ENCODE peak calls at places on chromosomes 3 and 15, in ten cellular contexts. One of them, this sample, is unnamed.

GRCh38 chr3:127819086-127819485 is 3.2 kb downstream of the MGLL start:
- DNase-seq in tibial artery: no peak
- DNase-seq in thoracic aorta: no peak
- DNase-seq in testis: no peak
- DNase-seq in heart right ventricle: no peak
- DNase-seq in lower lobe of right lung: no peak
- DNase-seq in CD8-positive, alpha-beta T cell: no peak
- DNase-seq in astrocyte: no peak
- DNase-seq in kidney: no peak
- DNase-seq in spleen: no peak
- DNase-seq in this sample: no peak

GRCh38 chr3:35737934-35738706 is 98.8 kb downstream of the ARPP21 start:
- DNase-seq in tibial artery: no peak
- DNase-seq in kidney: no peak
- DNase-seq in heart right ventricle: no peak
- DNase-seq in CD8-positive, alpha-beta T cell: no peak
- DNase-seq in spleen: no peak
- DNase-seq in testis: no peak
- DNase-seq in lower lobe of right lung: no peak
- DNase-seq in astrocyte: no peak
- DNase-seq in thoracic aorta: no peak
- DNase-seq in this sample: no peak

GRCh38 chr3:16300881-16301359 is 35.9 kb downstream of the OXNAD1 start:
- DNase-seq in testis: no peak
- DNase-seq in CD8-positive, alpha-beta T cell: peak; percentile 59
- DNase-seq in lower lobe of right lung: no peak
- DNase-seq in astrocyte: no peak
- DNase-seq in thoracic aorta: no peak
- DNase-seq in tibial artery: no peak
- DNase-seq in spleen: no peak
- DNase-seq in kidney: no peak
- DNase-seq in heart right ventricle: no peak
- DNase-seq in this sample: no peak

GRCh38 chr15:100133001-100133400 is 208.8 kb downstream of the ADAMTS17 start:
- DNase-seq in lower lobe of right lung: no peak
- DNase-seq in kidney: no peak
- DNase-seq in CD8-positive, alpha-beta T cell: no peak
- DNase-seq in tibial artery: no peak
- DNase-seq in testis: no peak
- DNase-seq in spleen: no peak
- DNase-seq in astrocyte: no peak
- DNase-seq in heart right ventricle: no peak
- DNase-seq in thoracic aorta: no peak
- DNase-seq in this sample: no peak

GRCh38 chr3:69848113-69848512 is 108.8 kb downstream of the MITF start:
- DNase-seq in tibial artery: no peak
- DNase-seq in spleen: no peak
- DNase-seq in CD8-positive, alpha-beta T cell: no peak
- DNase-seq in astrocyte: peak; percentile 14
- DNase-seq in lower lobe of right lung: no peak
- DNase-seq in kidney: no peak
- DNase-seq in thoracic aorta: no peak
- DNase-seq in heart right ventricle: no peak
- DNase-seq in testis: no peak
- DNase-seq in this sample: no peak

GRCh38 chr3:177180506-177180905 is 16.8 kb downstream of the TBL1XR1 start:
- DNase-seq in CD8-positive, alpha-beta T cell: no peak
- DNase-seq in astrocyte: no peak
- DNase-seq in tibial artery: no peak
- DNase-seq in spleen: no peak
- DNase-seq in heart right ventricle: no peak
- DNase-seq in testis: no peak
- DNase-seq in kidney: no peak
- DNase-seq in thoracic aorta: no peak
- DNase-seq in lower lobe of right lung: no peak
- DNase-seq in this sample: no peak

GRCh38 chr15:68430471-68431036 is 1.4 kb downstream of the ITGA11 start:
- DNase-seq in astrocyte: no peak
- DNase-seq in spleen: no peak
- DNase-seq in lower lobe of right lung: no peak
- DNase-seq in heart right ventricle: no peak
- DNase-seq in tibial artery: peak; percentile 54
- DNase-seq in CD8-positive, alpha-beta T cell: no peak
- DNase-seq in testis: no peak
- DNase-seq in kidney: no peak
- DNase-seq in thoracic aorta: no peak
- DNase-seq in this sample: no peak

GRCh38 chr3:53721187-53721946 is 124.9 kb downstream of the CHDH start:
- DNase-seq in astrocyte: peak; percentile 16
- DNase-seq in testis: no peak
- DNase-seq in thoracic aorta: no peak
- DNase-seq in lower lobe of right lung: no peak
- DNase-seq in tibial artery: no peak
- DNase-seq in heart right ventricle: no peak
- DNase-seq in kidney: no peak
- DNase-seq in spleen: no peak
- DNase-seq in CD8-positive, alpha-beta T cell: no peak
- DNase-seq in this sample: no peak

GRCh38 chr3:30805695-30806094 is 88.8 kb downstream of the GADL1 start:
- DNase-seq in CD8-positive, alpha-beta T cell: no peak
- DNase-seq in tibial artery: no peak
- DNase-seq in lower lobe of right lung: no peak
- DNase-seq in heart right ventricle: no peak
- DNase-seq in astrocyte: no peak
- DNase-seq in spleen: no peak
- DNase-seq in thoracic aorta: no peak
- DNase-seq in kidney: peak; percentile 30
- DNase-seq in testis: no peak
- DNase-seq in this sample: no peak

GRCh38 chr3:30813734-30814133 is 80.7 kb downstream of the GADL1 start:
- DNase-seq in CD8-positive, alpha-beta T cell: no peak
- DNase-seq in thoracic aorta: no peak
- DNase-seq in lower lobe of right lung: no peak
- DNase-seq in tibial artery: no peak
- DNase-seq in astrocyte: no peak
- DNase-seq in kidney: no peak
- DNase-seq in testis: no peak
- DNase-seq in heart right ventricle: no peak
- DNase-seq in spleen: no peak
- DNase-seq in this sample: no peak

GRCh38 chr3:30804983-30805382 is 89.5 kb downstream of the GADL1 start:
- DNase-seq in tibial artery: no peak
- DNase-seq in kidney: no peak
- DNase-seq in testis: no peak
- DNase-seq in spleen: no peak
- DNase-seq in heart right ventricle: no peak
- DNase-seq in astrocyte: no peak
- DNase-seq in CD8-positive, alpha-beta T cell: no peak
- DNase-seq in lower lobe of right lung: no peak
- DNase-seq in thoracic aorta: no peak
- DNase-seq in this sample: no peak

GRCh38 chr3:30811174-30811795 is 83.2 kb downstream of the GADL1 start:
- DNase-seq in thoracic aorta: no peak
- DNase-seq in CD8-positive, alpha-beta T cell: no peak
- DNase-seq in tibial artery: no peak
- DNase-seq in testis: no peak
- DNase-seq in kidney: no peak
- DNase-seq in lower lobe of right lung: no peak
- DNase-seq in heart right ventricle: no peak
- DNase-seq in astrocyte: no peak
- DNase-seq in spleen: no peak
- DNase-seq in this sample: no peak

GRCh38 chr3:30810617-30811016 is 83.8 kb downstream of the GADL1 start:
- DNase-seq in astrocyte: no peak
- DNase-seq in tibial artery: no peak
- DNase-seq in lower lobe of right lung: no peak
- DNase-seq in CD8-positive, alpha-beta T cell: no peak
- DNase-seq in spleen: no peak
- DNase-seq in kidney: peak; percentile 66
- DNase-seq in thoracic aorta: no peak
- DNase-seq in heart right ventricle: peak; percentile 40
- DNase-seq in testis: no peak
- DNase-seq in this sample: no peak
- H3K27ac ChIP-seq in astrocyte: no peak overlapping the region
- H3K27ac ChIP-seq in tibial artery: peak overlapping the region; percentile 58
- H3K27ac ChIP-seq in lower lobe of right lung: no peak overlapping the region
- H3K27ac ChIP-seq in CD8-positive, alpha-beta T cell: no peak overlapping the region
- H3K27ac ChIP-seq in spleen: peak overlapping the region; percentile 55
- H3K27ac ChIP-seq in kidney: no peak overlapping the region
- H3K27ac ChIP-seq in thoracic aorta: peak overlapping the region; percentile 77
- H3K27ac ChIP-seq in heart right ventricle: peak overlapping the region; percentile 55
- H3K27ac ChIP-seq in testis: no peak overlapping the region
- H3K27ac ChIP-seq in this sample: no peak overlapping the region

GRCh38 chr3:33273628-33274027 is 3.6 kb upstream of the FBXL2 start:
- DNase-seq in astrocyte: no peak
- DNase-seq in spleen: no peak
- DNase-seq in lower lobe of right lung: no peak
- DNase-seq in thoracic aorta: no peak
- DNase-seq in heart right ventricle: no peak
- DNase-seq in CD8-positive, alpha-beta T cell: no peak
- DNase-seq in testis: no peak
- DNase-seq in tibial artery: no peak
- DNase-seq in kidney: no peak
- DNase-seq in this sample: no peak

GRCh38 chr3:33271324-33271723 is 5.9 kb upstream of the FBXL2 start:
- DNase-seq in thoracic aorta: no peak
- DNase-seq in heart right ventricle: no peak
- DNase-seq in astrocyte: no peak
- DNase-seq in CD8-positive, alpha-beta T cell: no peak
- DNase-seq in lower lobe of right lung: no peak
- DNase-seq in spleen: no peak
- DNase-seq in tibial artery: no peak
- DNase-seq in kidney: no peak
- DNase-seq in testis: no peak
- DNase-seq in this sample: no peak

GRCh38 chr3:33269385-33269784 is 7.9 kb upstream of the FBXL2 start:
- DNase-seq in tibial artery: no peak
- DNase-seq in spleen: no peak
- DNase-seq in CD8-positive, alpha-beta T cell: no peak
- DNase-seq in thoracic aorta: no peak
- DNase-seq in kidney: no peak
- DNase-seq in heart right ventricle: no peak
- DNase-seq in testis: no peak
- DNase-seq in astrocyte: no peak
- DNase-seq in lower lobe of right lung: no peak
- DNase-seq in this sample: no peak
- H3K4me1 ChIP-seq in tibial artery: no peaks in the 10 kb centered on the region
- H3K4me1 ChIP-seq in spleen: no peaks in the 10 kb centered on the region
- H3K4me1 ChIP-seq in CD8-positive, alpha-beta T cell: no peaks in the 10 kb centered on the region
- H3K4me1 ChIP-seq in thoracic aorta: no peaks in the 10 kb centered on the region
- H3K4me1 ChIP-seq in kidney: no peaks in the 10 kb centered on the region
- H3K4me1 ChIP-seq in heart right ventricle: no peaks in the 10 kb centered on the region
- H3K4me1 ChIP-seq in testis: no peaks in the 10 kb centered on the region
- H3K4me1 ChIP-seq in astrocyte: no peaks in the 10 kb centered on the region
- H3K4me1 ChIP-seq in lower lobe of right lung: no peaks in the 10 kb centered on the region
- H3K4me1 ChIP-seq in this sample: no peaks in the 10 kb centered on the region

DNA sequence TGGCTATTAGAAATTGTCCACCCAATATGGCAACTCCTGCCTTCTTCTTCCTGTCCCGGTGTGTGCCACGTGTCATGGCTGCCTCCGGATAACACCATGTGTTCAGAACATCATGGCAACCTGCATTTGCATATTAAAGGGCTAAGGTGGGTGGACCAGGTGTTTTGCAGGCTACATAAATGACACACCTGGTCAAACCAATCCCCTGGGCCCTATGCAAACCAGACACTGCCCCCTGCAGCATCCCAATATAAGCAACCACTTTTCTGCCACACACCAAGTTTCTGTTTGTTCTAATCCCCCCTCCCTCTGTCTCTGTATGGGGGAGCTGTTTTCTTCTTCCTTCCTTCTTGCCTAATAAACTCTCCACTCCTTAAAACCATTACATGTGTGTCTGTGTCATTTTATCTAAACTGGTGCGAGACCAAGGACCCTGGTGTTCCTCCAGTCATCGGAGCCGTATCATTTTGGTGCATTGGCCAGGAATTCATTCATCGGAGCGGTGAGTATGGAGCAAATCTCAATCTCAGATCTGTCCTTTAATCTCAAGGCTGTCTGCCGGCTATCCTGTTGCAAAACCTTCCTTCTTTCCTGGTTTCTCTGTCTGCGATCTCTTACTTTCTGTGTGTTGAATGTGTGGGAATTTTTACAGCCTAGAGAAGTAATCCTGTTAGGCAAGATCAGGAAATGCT is 44.5 kb downstream of the NCEH1 start:
- DNase-seq in lower lobe of right lung: no peak
- DNase-seq in tibial artery: no peak
- DNase-seq in testis: no peak
- DNase-seq in CD8-positive, alpha-beta T cell: no peak
- DNase-seq in spleen: no peak
- DNase-seq in heart right ventricle: no peak
- DNase-seq in kidney: no peak
- DNase-seq in astrocyte: no peak
- DNase-seq in thoracic aorta: no peak
- DNase-seq in this sample: no peak
- TF ChIP-seq CTCF in lower lobe of right lung: no peak
- TF ChIP-seq CTCF in tibial artery: no peak
- TF ChIP-seq CTCF in testis: no peak
- TF ChIP-seq CTCF in CD8-positive, alpha-beta T cell: no peak
- TF ChIP-seq CTCF in spleen: no peak
- TF ChIP-seq CTCF in heart right ventricle: no peak
- TF ChIP-seq CTCF in kidney: no peak
- TF ChIP-seq CTCF in astrocyte: peak; percentile 7
- TF ChIP-seq CTCF in thoracic aorta: no peak
- TF ChIP-seq CTCF in this sample: no peak

GRCh38 chr3:29642393-29643033 is 361.6 kb downstream of the RBMS3 start:
- DNase-seq in astrocyte: peak; percentile 81
- DNase-seq in lower lobe of right lung: no peak
- DNase-seq in tibial artery: no peak
- DNase-seq in testis: peak; percentile 75
- DNase-seq in heart right ventricle: peak; percentile 47
- DNase-seq in spleen: no peak
- DNase-seq in CD8-positive, alpha-beta T cell: no peak
- DNase-seq in kidney: no peak
- DNase-seq in thoracic aorta: no peak
- DNase-seq in this sample: no peak

GRCh38 chr3:29646042-29646441 is 365.2 kb downstream of the RBMS3 start:
- DNase-seq in testis: no peak
- DNase-seq in lower lobe of right lung: no peak
- DNase-seq in CD8-positive, alpha-beta T cell: no peak
- DNase-seq in tibial artery: no peak
- DNase-seq in heart right ventricle: no peak
- DNase-seq in astrocyte: no peak
- DNase-seq in spleen: no peak
- DNase-seq in thoracic aorta: no peak
- DNase-seq in kidney: no peak
- DNase-seq in this sample: no peak

GRCh38 chr3:29644261-29644660 is 363.4 kb downstream of the RBMS3 start:
- DNase-seq in astrocyte: no peak
- DNase-seq in thoracic aorta: no peak
- DNase-seq in CD8-positive, alpha-beta T cell: no peak
- DNase-seq in testis: no peak
- DNase-seq in lower lobe of right lung: no peak
- DNase-seq in tibial artery: no peak
- DNase-seq in kidney: no peak
- DNase-seq in heart right ventricle: no peak
- DNase-seq in spleen: no peak
- DNase-seq in this sample: no peak

GRCh38 chr3:29644956-29645661 is 364.2 kb downstream of the RBMS3 start:
- DNase-seq in CD8-positive, alpha-beta T cell: no peak
- DNase-seq in tibial artery: no peak
- DNase-seq in heart right ventricle: no peak
- DNase-seq in testis: no peak
- DNase-seq in kidney: no peak
- DNase-seq in thoracic aorta: no peak
- DNase-seq in astrocyte: no peak
- DNase-seq in spleen: no peak
- DNase-seq in lower lobe of right lung: no peak
- DNase-seq in this sample: no peak

GRCh38 chr3:29643034-29643425 is 362.2 kb downstream of the RBMS3 start:
- DNase-seq in thoracic aorta: no peak
- DNase-seq in testis: no peak
- DNase-seq in kidney: no peak
- DNase-seq in heart right ventricle: no peak
- DNase-seq in tibial artery: no peak
- DNase-seq in CD8-positive, alpha-beta T cell: no peak
- DNase-seq in spleen: no peak
- DNase-seq in astrocyte: no peak
- DNase-seq in lower lobe of right lung: no peak
- DNase-seq in this sample: no peak
- H3K27ac ChIP-seq in thoracic aorta: peak overlapping the region; percentile 73
- H3K27ac ChIP-seq in testis: peak overlapping the region; percentile 69
- H3K27ac ChIP-seq in kidney: no peak overlapping the region
- H3K27ac ChIP-seq in heart right ventricle: peak overlapping the region; percentile 21
- H3K27ac ChIP-seq in tibial artery: peak overlapping the region; percentile 14
- H3K27ac ChIP-seq in CD8-positive, alpha-beta T cell: no peak overlapping the region
- H3K27ac ChIP-seq in spleen: no peak overlapping the region
- H3K27ac ChIP-seq in astrocyte: peak overlapping the region; percentile 49
- H3K27ac ChIP-seq in lower lobe of right lung: no peak overlapping the region
- H3K27ac ChIP-seq in this sample: no peak overlapping the region